ENCODE peak calls at places on chromosome X, in six cellular contexts. N is GM06990, W is astrocyte, E is right lobe of liver, H is PC-3, V is cardiac fibroblast. F is an unnamed sample.

GRCh38 chrX:150348365-150348764 is 14.8 kb upstream of the MAMLD1 start:
- DNase-seq in N (no peak), W (no peak), E (no peak), H (peak), V (no peak), F (no peak)

GRCh38 chrX:153609917-153610833 is 11.2 kb upstream of the CCNQ start:
- DNase-seq in N (peak), W (peak), E (peak), H (peak), V (peak), F (peak)

GRCh38 chrX:152817082-152817744 is 13.3 kb downstream of the CETN2 start:
- DNase-seq in N (no peak), W (peak), E (no peak), H (peak), V (peak), F (no peak)

GRCh38 chrX:10158279-10158939 is 1.6 kb downstream of the CLCN4 start:
- DNase-seq in N (peak), W (no peak), E (no peak), H (no peak), V (no peak), F (no peak)

GRCh38 chrX:110684653-110685052 is 111.0 kb downstream of the CHRDL1 start:
- DNase-seq in N (no peak), W (no peak), E (no peak), H (peak), V (no peak), F (no peak)

GRCh38 chrX:44432641-44433040 is 89.2 kb upstream of the EFHC2 start:
- DNase-seq in N (no peak), W (no peak), E (no peak), H (peak), V (peak), F (no peak)

GRCh38 chrX:138014577-138014976 is 448.6 kb downstream of the ZIC3 start:
- DNase-seq in N (no peak), W (no peak), E (no peak), H (peak), V (no peak), F (no peak)

GRCh38 chrX:13898084-13898483 is 81.2 kb upstream of the GPM6B start:
- DNase-seq in N (no peak), W (no peak), E (no peak), H (peak), V (peak), F (peak)

GRCh38 chrX:23742174-23742692 is 843 bp downstream of the ACOT9 start:
- DNase-seq in N (peak), W (peak), E (no peak), H (peak), V (peak), F (peak)

GRCh38 chrX:255923-256331 is 25.3 kb upstream of the PLCXD1 start:
- DNase-seq in N (no peak), W (no peak), E (no peak), H (no peak), V (no peak), F (no peak)

GRCh38 chrX:1264556-1264955 is 4.1 kb upstream of the CSF2RA start:
- DNase-seq in N (no peak), W (no peak), E (no peak), H (peak), V (no peak), F (no peak)

GRCh38 chrX:72296991-72297390 is 8.7 kb downstream of the CITED1 start:
- DNase-seq in N (no peak), W (no peak), E (no peak), H (no peak), V (no peak), F (no peak)

GRCh38 chrX:119759333-119759766 is 962 bp downstream of the SOWAHD start:
- DNase-seq in N (no peak), W (no peak), E (no peak), H (no peak), V (no peak), F (no peak)

GRCh38 chrX:41946973-41947612 is 23.7 kb upstream of the CASK start:
- DNase-seq in N (no peak), W (peak), E (no peak), H (peak), V (no peak), F (no peak)

GRCh38 chrX:40177942-40178715 is 80.4 kb upstream of the BCOR start:
- DNase-seq in N (no peak), W (no peak), E (no peak), H (no peak), V (no peak), F (no peak)

GRCh38 chrX:46710425-46710824 is 48.5 kb downstream of the SLC9A7 start:
- DNase-seq in N (no peak), W (peak), E (no peak), H (peak), V (peak), F (no peak)

GRCh38 chrX:110341189-110342035 is 17.2 kb upstream of the RTL9 start:
- DNase-seq in N (peak), W (peak), E (no peak), H (peak), V (peak), F (peak)

GRCh38 chrX:66163849-66164401 is at the start of gene HEPH:
- DNase-seq in N (no peak), W (peak), E (no peak), H (no peak), V (peak), F (no peak)

GRCh38 chrX:18291006-18291545 is 63.4 kb downstream of the SCML2 start:
- DNase-seq in N (no peak), W (peak), E (no peak), H (no peak), V (peak), F (peak)

GRCh38 chrX:12425496-12425895 is 287.2 kb downstream of the FRMPD4 start:
- DNase-seq in N (no peak), W (no peak), E (no peak), H (no peak), V (no peak), F (no peak)

GRCh38 chrX:40402771-40403533 is 177.8 kb upstream of the ATP6AP2 start:
- DNase-seq in N (no peak), W (peak), E (no peak), H (peak), V (peak), F (peak)

GRCh38 chrX:110168585-110168984 is 149.3 kb downstream of the AMMECR1 start:
- DNase-seq in N (no peak), W (peak), E (no peak), H (no peak), V (peak), F (peak)

GRCh38 chrX:44872319-44872816 is 620 bp upstream of the KDM6A start:
- DNase-seq in N (no peak), W (no peak), E (peak), H (peak), V (peak), F (no peak)

GRCh38 chrX:39445336-39445735 is 644.1 kb downstream of the MID1IP1 start:
- DNase-seq in N (no peak), W (no peak), E (no peak), H (peak), V (no peak), F (no peak)

GRCh38 chrX:56615282-56615681 is 51.9 kb downstream of the UBQLN2 start:
- DNase-seq in N (no peak), W (no peak), E (no peak), H (no peak), V (no peak), F (no peak)

GRCh38 chrX:128020701-128021100 is 31.5 kb downstream of the ACTRT1 start:
- DNase-seq in N (no peak), W (peak), E (no peak), H (peak), V (peak), F (no peak)

GRCh38 chrX:29662101-29662500 is 553.3 kb upstream of the MAGEB2 start:
- DNase-seq in N (no peak), W (peak), E (no peak), H (peak), V (peak), F (peak)

GRCh38 chrX:103254921-103255455 is at the start of gene TCEAL8:
- DNase-seq in N (peak), W (peak), E (peak), H (peak), V (peak), F (peak)

GRCh38 chrX:123581586-123581985 is 151.3 kb downstream of the THOC2 start:
- DNase-seq in N (no peak), W (no peak), E (no peak), H (no peak), V (no peak), F (no peak)

GRCh38 chrX:31580726-31581125 is 508.9 kb upstream of the FTHL17 start:
- DNase-seq in N (no peak), W (peak), E (no peak), H (no peak), V (peak), F (no peak)

GRCh38 chrX:124736553-124737240 is 390.3 kb downstream of the SH2D1A start:
- DNase-seq in N (no peak), W (no peak), E (no peak), H (no peak), V (no peak), F (no peak)

GRCh38 chrX:134718329-134719317 is 60.4 kb upstream of the PLAC1 start:
- DNase-seq in N (peak), W (peak), E (no peak), H (peak), V (peak), F (peak)

GRCh38 chrX:31800219-31800618 is 728.4 kb upstream of the FTHL17 start:
- DNase-seq in N (no peak), W (no peak), E (no peak), H (no peak), V (no peak), F (no peak)

GRCh38 chrX:111348363-111348927 is 63.5 kb downstream of the DCX start:
- DNase-seq in N (no peak), W (no peak), E (no peak), H (no peak), V (no peak), F (no peak)

GRCh38 chrX:83771664-83772063 is 89.3 kb upstream of the CYLC1 start:
- DNase-seq in N (no peak), W (no peak), E (no peak), H (peak), V (no peak), F (no peak)

GRCh38 chrX:2484721-2485459 is 15.9 kb downstream of the DHRSX start:
- DNase-seq in N (no peak), W (peak), E (peak), H (no peak), V (peak), F (no peak)

GRCh38 chrX:136797787-136798186 is 17.1 kb upstream of the ARHGEF6 start:
- DNase-seq in N (no peak), W (no peak), E (no peak), H (no peak), V (no peak), F (no peak)

GRCh38 chrX:119468186-119468929 is at the start of gene SLC25A5:
- DNase-seq in N (peak), W (peak), E (peak), H (peak), V (peak), F (no peak)

DNA sequence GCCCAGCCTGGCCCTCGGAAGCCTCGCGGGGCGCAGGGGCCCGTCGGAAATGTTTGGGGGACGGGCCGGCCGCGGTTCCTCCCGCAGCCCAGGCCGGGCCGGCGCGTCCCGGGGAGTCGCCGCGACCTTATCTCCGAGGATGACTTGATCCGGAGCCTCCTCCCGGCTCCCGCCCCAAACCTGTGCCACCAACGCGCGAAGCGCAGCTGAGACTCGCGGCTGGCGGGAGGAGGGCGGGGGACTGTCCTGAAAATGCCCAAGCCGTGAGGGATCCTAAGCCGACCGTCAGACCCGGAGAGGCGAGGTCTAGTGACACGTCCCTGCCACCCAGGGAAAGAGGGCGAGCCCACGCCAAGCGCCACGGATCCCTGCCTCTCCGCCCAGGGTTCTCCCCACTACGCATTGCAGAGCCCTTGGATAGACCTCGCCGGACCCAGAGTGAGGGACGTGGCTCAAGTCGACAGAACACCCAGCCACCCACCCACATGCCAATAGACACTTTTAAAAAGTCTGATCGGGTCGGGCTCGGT is 26.9 kb downstream of the UTP14A start:
- DNase-seq in N (peak), W (no peak), E (peak), H (peak), V (peak), F (no peak)
- H3K4me3 ChIP-seq in N (peak), W (peak), E (peak), H (peak), V (peak), F (peak)

GRCh38 chrX:148500428-148501120 is at the start of gene AFF2:
- DNase-seq in N (peak), W (peak), E (peak), H (no peak), V (peak), F (no peak)

GRCh38 chrX:148504412-148504950 is 4.1 kb downstream of the AFF2 start:
- DNase-seq in N (no peak), W (no peak), E (no peak), H (no peak), V (no peak), F (no peak)

GRCh38 chrX:148501121-148502066 is 977 bp downstream of the AFF2 start:
- DNase-seq in N (peak), W (no peak), E (peak), H (no peak), V (no peak), F (no peak)

GRCh38 chrX:148498067-148498466 is 2.4 kb upstream of the AFF2 start:
- DNase-seq in N (no peak), W (no peak), E (no peak), H (no peak), V (no peak), F (no peak)

DNA sequence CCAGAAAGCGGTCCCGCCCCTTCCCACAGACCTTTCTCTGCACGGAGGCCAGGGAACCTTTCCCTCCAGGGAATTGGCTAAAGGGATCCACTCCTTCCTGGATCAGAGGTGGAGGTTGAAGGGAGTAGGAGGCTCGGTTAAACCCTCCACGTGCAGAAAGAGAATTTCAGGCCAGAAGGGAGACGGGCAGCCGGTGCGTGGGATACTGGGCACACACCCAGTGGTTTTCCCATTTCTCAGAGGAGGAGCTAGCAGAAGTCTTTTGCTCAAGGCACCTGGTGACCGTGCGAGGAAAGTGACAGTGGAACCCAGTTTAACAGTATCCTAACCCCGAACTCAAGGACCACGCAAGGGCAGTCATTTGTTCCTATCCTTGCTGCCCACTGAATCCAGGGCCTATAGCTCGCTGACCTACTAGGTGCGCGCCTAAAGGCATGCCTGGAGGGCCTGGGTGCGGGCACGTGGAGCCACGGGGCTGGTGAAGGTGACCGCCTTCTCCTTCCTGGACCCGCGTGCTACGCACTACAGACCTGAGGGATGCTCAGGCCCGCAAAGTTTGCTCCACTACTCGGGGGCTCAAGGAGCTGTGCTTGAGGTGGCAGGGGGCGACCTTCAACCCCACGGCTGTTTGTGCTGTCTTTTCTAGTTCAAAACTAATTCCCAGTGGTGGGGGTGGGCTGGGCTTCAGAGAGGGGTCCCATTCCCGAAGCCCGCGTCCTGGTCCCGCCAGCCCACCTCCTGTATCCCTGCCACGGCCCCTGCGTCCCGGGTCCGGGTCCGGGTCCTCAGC is 584 bp upstream of the AFF2 start:
- DNase-seq in N (peak), W (no peak), E (no peak), H (no peak), V (no peak), F (no peak)
- H3K4me3 ChIP-seq in N (no peak), W (no peak), E (no peak), H (no peak), V (peak), F (peak)

DNA sequence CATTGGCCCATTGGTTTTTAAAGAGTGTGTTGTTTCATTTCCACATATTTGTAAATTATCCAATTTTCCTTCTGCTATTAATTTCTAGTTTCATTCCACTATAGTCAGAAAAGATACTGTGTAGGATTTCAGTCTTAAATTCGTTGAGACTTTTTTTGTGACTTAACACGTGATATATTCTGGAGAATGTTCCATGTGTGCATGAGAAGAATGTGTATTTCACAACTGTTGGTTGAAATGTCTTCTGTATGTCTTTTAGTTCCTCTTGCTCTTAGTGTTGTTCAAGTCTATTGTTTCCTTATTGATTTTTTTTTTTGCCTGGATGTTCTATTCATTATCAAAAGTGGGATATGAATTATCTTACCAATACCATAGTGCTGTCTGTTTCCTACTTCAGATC is 606.9 kb downstream of the RPA4 start:
- DNase-seq in N (no peak), W (no peak), E (no peak), H (no peak), V (no peak), F (no peak)
- H3K4me3 ChIP-seq in N (no peak), W (no peak), E (no peak), H (no peak), V (no peak), F (no peak)

GRCh38 chrX:68824565-68825125 is 4.2 kb upstream of the EFNB1 start:
- DNase-seq in N (no peak), W (no peak), E (no peak), H (no peak), V (no peak), F (no peak)

GRCh38 chrX:68827848-68828562 is 816 bp upstream of the EFNB1 start:
- DNase-seq in N (peak), W (peak), E (peak), H (peak), V (peak), F (no peak)

GRCh38 chrX:68827256-68827655 is 1.6 kb upstream of the EFNB1 start:
- DNase-seq in N (no peak), W (no peak), E (no peak), H (no peak), V (no peak), F (no peak)

GRCh38 chrX:68824152-68824433 is 4.7 kb upstream of the EFNB1 start:
- DNase-seq in N (no peak), W (no peak), E (no peak), H (no peak), V (no peak), F (no peak)

DNA sequence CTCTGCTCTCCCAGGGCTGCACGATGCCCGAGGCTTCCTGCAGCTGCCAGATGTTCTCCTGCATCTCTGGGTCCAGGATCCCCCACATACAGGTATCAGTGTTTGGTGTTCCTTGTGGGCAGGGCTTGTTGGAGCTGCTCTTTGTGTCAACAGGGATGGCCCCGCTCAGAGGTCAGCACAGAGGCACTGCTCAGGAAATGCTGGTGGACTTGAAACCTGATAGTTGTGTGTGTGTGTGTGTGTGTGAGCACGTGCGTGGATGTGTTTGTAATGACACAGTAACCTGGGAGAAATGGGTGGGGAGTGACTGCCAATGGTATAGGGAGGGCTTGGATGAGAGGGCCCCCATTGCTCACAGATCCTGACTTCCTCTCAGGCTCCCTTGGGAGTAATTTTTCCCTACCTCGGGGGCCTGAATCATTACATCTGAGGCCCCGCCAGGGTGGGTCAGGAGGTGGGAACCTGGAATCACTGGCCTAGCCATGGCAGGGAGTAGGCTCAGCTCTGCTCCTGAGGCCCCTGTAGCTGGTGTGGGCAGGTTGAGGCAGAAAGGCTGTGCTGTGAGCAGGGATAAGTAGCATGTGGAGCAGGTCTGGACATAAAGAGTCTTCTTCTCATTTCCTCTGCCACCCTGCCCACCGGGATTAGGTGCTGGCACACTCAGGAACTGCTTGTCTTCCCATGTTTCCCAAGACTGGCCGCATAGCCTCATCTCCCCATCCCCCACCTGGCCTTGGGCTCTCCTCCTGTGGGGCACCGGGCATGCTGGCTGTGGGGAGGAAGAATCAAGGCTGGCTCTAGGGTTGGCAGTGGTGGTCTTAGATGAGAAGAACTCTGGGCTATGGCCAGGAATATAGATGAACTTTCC is 2.5 kb upstream of the EFNB1 start:
- DNase-seq in N (no peak), W (no peak), E (no peak), H (no peak), V (peak), F (no peak)
- H3K4me3 ChIP-seq in N (no peak), W (no peak), E (no peak), H (no peak), V (no peak), F (no peak)

GRCh38 chrX:82589410-82589809 is 918.7 kb upstream of the POU3F4 start:
- DNase-seq in N (no peak), W (peak), E (no peak), H (peak), V (peak), F (peak)

GRCh38 chrX:82585868-82586267 is 922.2 kb upstream of the POU3F4 start:
- DNase-seq in N (no peak), W (no peak), E (no peak), H (no peak), V (no peak), F (no peak)

GRCh38 chrX:82591421-82591820 is 916.7 kb upstream of the POU3F4 start:
- DNase-seq in N (no peak), W (no peak), E (no peak), H (no peak), V (no peak), F (no peak)
- H3K4me3 ChIP-seq in N (no peak), W (no peak), E (no peak), H (no peak), V (no peak), F (no peak)